ENCODE peak calls at places on chromosomes 3 and 15, in eight cellular contexts. J is HCT116, D is HepG2, P is SK-N-SH, G is endothelial cell of umbilical vein, F is K562, W is GM12878, H is H1. L is an unnamed sample.

GRCh38 chr15:41897327-41897726 is 3.5 kb upstream of the SPTBN5 start:
- DNase-seq in W (no peak), G (no peak), D (no peak), F (no peak), P (no peak), H (no peak), J (no peak), L (no peak)

GRCh38 chr3:194285859-194286197 is 65.3 kb downstream of the CPN2 start:
- DNase-seq in G (no peak), F (no peak), D (no peak), P (no peak), J (no peak), W (no peak), H (no peak), L (no peak)

GRCh38 chr15:58396181-58396580 is 35.6 kb upstream of the LIPC start:
- DNase-seq in W (no peak), H (no peak), P (no peak), F (no peak), G (no peak), D (no peak), J (no peak), L (no peak)

GRCh38 chr3:131033480-131034080 is 6.9 kb downstream of the NEK11 start:
- DNase-seq in J (peak; percentile 41), G (peak; percentile 75), P (peak; percentile 51), W (no peak), H (no peak), D (peak; percentile 43), F (peak; percentile 57), L (peak; percentile 90)

GRCh38 chr15:42387603-42388002 is 28.3 kb downstream of the CAPN3 start:
- DNase-seq in H (no peak), G (no peak), F (no peak), W (no peak), D (no peak), P (no peak), J (no peak), L (no peak)

GRCh38 chr3:45623846-45624245 is 29.3 kb downstream of the LIMD1 start:
- DNase-seq in P (no peak), W (no peak), D (no peak), F (no peak), J (no peak), G (no peak), H (no peak), L (no peak)

GRCh38 chr3:56988874-56989433 is 71.5 kb upstream of the SPATA12 start:
- DNase-seq in D (peak; percentile 73), G (peak; percentile 87), P (peak; percentile 71), H (peak; percentile 36), F (peak; percentile 75), J (peak; percentile 43), W (no peak), L (peak; percentile 48)

GRCh38 chr3:94374439-94375161 is 311.7 kb downstream of the NSUN3 start:
- DNase-seq in J (no peak), G (no peak), H (no peak), W (no peak), P (no peak), F (no peak), D (no peak), L (no peak)

GRCh38 chr15:100780208-100780800 is 99.3 kb upstream of the ALDH1A3 start:
- DNase-seq in P (no peak), H (no peak), J (no peak), D (no peak), F (no peak), G (no peak), W (no peak), L (no peak)

GRCh38 chr3:109316162-109316730 is at the start of gene DPPA2:
- DNase-seq in D (no peak), W (no peak), H (peak; percentile 90), G (no peak), J (no peak), F (peak; percentile 47), P (no peak), L (no peak)
- H3K9ac ChIP-seq in D (no peak within 1 kb of the TSS), W (no peak within 1 kb of the TSS), H (no peak within 1 kb of the TSS), G (no peak within 1 kb of the TSS), J (no peak within 1 kb of the TSS), F (no peak within 1 kb of the TSS), P (no peak within 1 kb of the TSS), L (no peak within 1 kb of the TSS)

GRCh38 chr3:67646586-67647234 is 7.7 kb downstream of the SUCLG2 start:
- DNase-seq in G (no peak), D (no peak), J (no peak), W (no peak), F (no peak), P (no peak), H (no peak), L (no peak)

GRCh38 chr3:67649681-67650080 is 4.7 kb downstream of the SUCLG2 start:
- DNase-seq in W (no peak), H (no peak), F (no peak), D (no peak), P (no peak), J (no peak), G (no peak), L (no peak)

GRCh38 chr3:67648701-67649100 is 5.7 kb downstream of the SUCLG2 start:
- DNase-seq in W (no peak), P (no peak), D (no peak), H (no peak), G (no peak), J (no peak), F (no peak), L (no peak)

GRCh38 chr3:67648229-67648628 is 6.2 kb downstream of the SUCLG2 start:
- DNase-seq in P (no peak), J (no peak), D (peak; percentile 36), F (no peak), G (no peak), H (no peak), W (no peak), L (no peak)

GRCh38 chr3:67647390-67647878 is 7.0 kb downstream of the SUCLG2 start:
- DNase-seq in D (peak; percentile 98), H (no peak), J (peak; percentile 69), G (peak; percentile 44), P (no peak), F (no peak), W (no peak), L (no peak)
- TF ChIP-seq POLR2AphosphoS5 in D (no peak), H (no peak), J (no peak), G (no peak), P (no peak), F (no peak), W (no peak), L (no peak)

GRCh38 chr3:123157598-123158287 is 44.0 kb upstream of the SEC22A start:
- DNase-seq in G (peak; percentile 3), J (no peak), D (peak; percentile 72), F (no peak), W (no peak), H (no peak), P (no peak), L (no peak)
- H3K9ac ChIP-seq in G (no peak overlapping the region), J (no peak overlapping the region), D (no peak overlapping the region), F (no peak overlapping the region), W (no peak overlapping the region), H (no peak overlapping the region), P (no peak overlapping the region), L (no peak overlapping the region)

GRCh38 chr15:81575436-81576123 is 201.6 kb upstream of the TMC3 start:
- DNase-seq in G (peak; percentile 93), W (no peak), P (no peak), H (no peak), J (no peak), D (no peak), F (peak; percentile 46), L (no peak)
- TF ChIP-seq POLR2AphosphoS5 in G (peak; percentile 28), W (no peak), P (no peak), H (no peak), J (no peak), D (no peak), F (no peak), L (no peak)

GRCh38 chr15:90942354-90943120 is 7.5 kb downstream of the UNC45A start:
- DNase-seq in W (no peak), H (no peak), G (no peak), D (no peak), P (no peak), J (no peak), F (no peak), L (no peak)

GRCh38 chr15:90936823-90937222 is 1.7 kb downstream of the UNC45A start:
- DNase-seq in G (no peak), F (no peak), D (no peak), H (no peak), J (no peak), P (no peak), W (no peak), L (no peak)

GRCh38 chr15:90941038-90941437 is 6.0 kb downstream of the UNC45A start:
- DNase-seq in F (no peak), P (no peak), G (no peak), W (no peak), D (no peak), H (no peak), J (no peak), L (no peak)

GRCh38 chr15:90934949-90935751 is at the start of gene UNC45A:
- DNase-seq in J (peak; percentile 76), D (peak; percentile 78), G (peak; percentile 87), W (peak; percentile 60), H (peak; percentile 79), F (peak; percentile 94), P (peak; percentile 98), L (no peak)

GRCh38 chr15:90939756-90940155 is 4.7 kb downstream of the UNC45A start:
- DNase-seq in P (no peak), G (no peak), J (no peak), H (no peak), F (no peak), D (no peak), W (no peak), L (no peak)
- H3K9ac ChIP-seq in P (no peak overlapping the region), G (no peak overlapping the region), J (no peak overlapping the region), H (no peak overlapping the region), F (no peak overlapping the region), D (no peak overlapping the region), W (no peak overlapping the region), L (no peak overlapping the region)

GRCh38 chr3:105368575-105369500 is 2.1 kb downstream of the ALCAM start:
- DNase-seq in W (peak; percentile 69), D (peak; percentile 60), G (peak; percentile 64), J (peak; percentile 75), F (no peak), H (no peak), P (peak; percentile 48), L (no peak)
- TF ChIP-seq POLR2AphosphoS5 in W (peak; percentile 88), D (peak; percentile 33), G (no peak), J (peak; percentile 65), F (no peak), H (peak; percentile 1), P (peak; percentile 5), L (no peak)

GRCh38 chr15:81309647-81310460 is 14.1 kb downstream of the STARD5 start:
- DNase-seq in D (no peak), G (no peak), F (no peak), J (no peak), H (no peak), W (no peak), P (no peak), L (no peak)
- H3K9ac ChIP-seq in D (no peak overlapping the region), G (no peak overlapping the region), F (no peak overlapping the region), J (no peak overlapping the region), H (no peak overlapping the region), W (no peak overlapping the region), P (no peak overlapping the region), L (no peak overlapping the region)

L was measured in SK-N-MC.